ENCODE peak calls at places on chromosomes 2 and 18, in four cellular contexts. N is smooth muscle cell of the brain vasculature, R is testis, Y is body of pancreas. M is an unnamed sample.

GRCh38 chr2:134408386-134408785 is 154.5 kb downstream of the MGAT5 start:
- DNase-seq in R (no peak), N (no peak), Y (no peak), M (no peak)

GRCh38 chr18:51110073-51110797 is 80.2 kb downstream of the SMAD4 start:
- DNase-seq in N (no peak), R (peak; percentile 64), Y (peak; percentile 77), M (peak; percentile 91)

GRCh38 chr18:35477974-35478373 is 19.8 kb downstream of the INO80C start:
- DNase-seq in Y (no peak), N (no peak), R (no peak), M (no peak)

GRCh38 chr18:8910186-8910585 is 192.3 kb upstream of the NDUFV2 start:
- DNase-seq in R (no peak), N (no peak), Y (no peak), M (no peak)

GRCh38 chr2:191222507-191222906 is 22.7 kb upstream of the MYO1B start:
- DNase-seq in N (no peak), Y (no peak), R (no peak), M (no peak)

GRCh38 chr18:68083776-68084175 is 567.3 kb upstream of the DSEL start:
- DNase-seq in R (no peak), Y (no peak), N (no peak), M (no peak)

GRCh38 chr2:231489990-231490389 is 25.7 kb upstream of the NCL start:
- DNase-seq in Y (peak; percentile 39), N (no peak), R (peak; percentile 55), M (no peak)

GRCh38 chr2:169039702-169040101 is 8.6 kb upstream of the ABCB11 start:
- DNase-seq in R (no peak), Y (no peak), N (no peak), M (no peak)

GRCh38 chr18:70456376-70456775 is 167.5 kb downstream of the SOCS6 start:
- DNase-seq in Y (no peak), R (no peak), N (no peak), M (no peak)

GRCh38 chr2:7773974-7774365 is 856.8 kb downstream of the RNF144A start:
- DNase-seq in R (no peak), Y (no peak), N (no peak), M (no peak)

GRCh38 chr2:15006667-15007066 is 374.1 kb downstream of the LRATD1 start:
- DNase-seq in R (no peak), Y (no peak), N (no peak), M (no peak)

GRCh38 chr2:15762449-15762848 is 170.8 kb downstream of the DDX1 start:
- DNase-seq in Y (no peak), R (no peak), N (no peak), M (no peak)

GRCh38 chr2:217691920-217692666 is 310.7 kb downstream of the TNS1 start:
- DNase-seq in Y (no peak), N (no peak), R (peak; percentile 56), M (no peak)

GRCh38 chr2:191678437-191679110 is 638 bp downstream of the NABP1 start:
- DNase-seq in N (no peak), R (peak; percentile 65), Y (peak; percentile 74), M (peak; percentile 89)

GRCh38 chr18:46560671-46561045 is 96.4 kb downstream of the LOXHD1 start:
- DNase-seq in R (no peak), N (no peak), Y (no peak), M (no peak)

GRCh38 chr2:105644174-105644980 is 100.3 kb upstream of the NCK2 start:
- DNase-seq in N (no peak), Y (no peak), R (no peak), M (no peak)

GRCh38 chr18:50424877-50425690 is 50.2 kb downstream of the SKA1 start:
- DNase-seq in R (peak; percentile 93), Y (peak; percentile 98), N (no peak), M (no peak)

GRCh38 chr2:47236503-47237215 is 81.6 kb upstream of the STPG4 start:
- DNase-seq in Y (no peak), R (no peak), N (no peak), M (no peak)

GRCh38 chr2:74499940-74500577 is 656 bp upstream of the LBX2 start:
- DNase-seq in Y (no peak), N (no peak), R (no peak), M (no peak)

GRCh38 chr2:128663371-128664050 is 344.8 kb upstream of the HS6ST1 start:
- DNase-seq in R (no peak), Y (no peak), N (no peak), M (no peak)

GRCh38 chr2:76298022-76298421 is 587.3 kb upstream of the GCFC2 start:
- DNase-seq in N (no peak), R (no peak), Y (no peak), M (no peak)

GRCh38 chr2:239732666-239733010 is 292.5 kb downstream of the NDUFA10 start:
- DNase-seq in R (no peak), N (no peak), Y (no peak), M (no peak)

GRCh38 chr2:86003967-86004366 is 101.7 kb downstream of the POLR1A start:
- DNase-seq in R (no peak), Y (no peak), N (no peak), M (no peak)

GRCh38 chr2:207983654-207984053 is 41.7 kb downstream of the PLEKHM3 start:
- DNase-seq in N (no peak), Y (no peak), R (no peak), M (no peak)

GRCh38 chr2:63058149-63058741 is 7.6 kb downstream of the OTX1 start:
- DNase-seq in N (no peak), Y (no peak), R (peak; percentile 25), M (no peak)

GRCh38 chr2:217356795-217357194 is 496.9 kb upstream of the TNP1 start:
- DNase-seq in N (no peak), R (peak; percentile 68), Y (no peak), M (no peak)

GRCh38 chr2:16396986-16397385 is 268.6 kb downstream of the CYRIA start:
- DNase-seq in R (no peak), N (no peak), Y (no peak), M (no peak)

GRCh38 chr18:23493654-23494053 is 9.7 kb upstream of the RMC1 start:
- DNase-seq in N (no peak), Y (no peak), R (no peak), M (no peak)

GRCh38 chr2:7121851-7122250 is 204.6 kb downstream of the RNF144A start:
- DNase-seq in Y (no peak), N (no peak), R (no peak), M (no peak)

GRCh38 chr2:75466708-75467311 is 93.9 kb downstream of the EVA1A start:
- DNase-seq in R (peak; percentile 61), N (no peak), Y (peak; percentile 72), M (peak; percentile 30)

GRCh38 chr2:219656523-219656922 is 29.1 kb downstream of the SLC4A3 start:
- DNase-seq in R (no peak), N (no peak), Y (no peak), M (no peak)

GRCh38 chr2:238102865-238103264 is 2.7 kb downstream of the ESPNL start:
- DNase-seq in N (no peak), R (no peak), Y (no peak), M (no peak)

GRCh38 chr2:188600536-188601210 is 309.0 kb downstream of the GULP1 start:
- DNase-seq in R (no peak), N (no peak), Y (no peak), M (no peak)

GRCh38 chr18:13611616-13612110 is 114.7 kb downstream of the FAM210A start:
- DNase-seq in Y (peak; percentile 32), R (peak; percentile 48), N (no peak), M (peak; percentile 85)

GRCh38 chr2:182866461-182867369 is at the start of gene FRZB:
- DNase-seq in Y (peak; percentile 46), N (peak; percentile 43), R (peak; percentile 68), M (peak; percentile 79)

GRCh38 chr2:143694335-143694734 is 565.1 kb downstream of the ARHGAP15 start:
- DNase-seq in Y (no peak), R (no peak), N (no peak), M (no peak)

GRCh38 chr2:172246649-172247048 is 143.9 kb upstream of the DLX2 start:
- DNase-seq in Y (no peak), R (peak; percentile 45), N (no peak), M (no peak)